ENCODE peak calls at places on chromosomes 2 and 18, in five cellular contexts. Z is fibroblast of pulmonary artery, B is WTC11, C is posterior vena cava, H is fibroblast of gingiva. O is an unnamed sample.

GRCh38 chr2:111068435-111069058 is 52.2 kb upstream of the BCL2L11 start:
- DNase-seq in B (no peak), H (no peak), Z (no peak), C (no peak), O (no peak)

GRCh38 chr2:220029013-220029412 is 401.6 kb downstream of the SLC4A3 start:
- DNase-seq in H (no peak), C (no peak), Z (no peak), B (no peak), O (no peak)

GRCh38 chr18:56139792-56140254 is 498.6 kb downstream of the TXNL1 start:
- DNase-seq in H (peak; percentile 15), Z (peak; percentile 46), B (no peak), C (no peak), O (peak; percentile 54)

GRCh38 chr2:28137221-28137620 is 246.7 kb downstream of the BABAM2 start:
- DNase-seq in H (peak; percentile 95), Z (peak; percentile 84), B (no peak), C (no peak), O (peak; percentile 96)

GRCh38 chr2:128497461-128497860 is 178.8 kb upstream of the HS6ST1 start:
- DNase-seq in C (peak; percentile 36), H (no peak), Z (no peak), B (no peak), O (no peak)

GRCh38 chr2:10301946-10302478 is 692 bp upstream of the HPCAL1 start:
- DNase-seq in H (no peak), C (no peak), B (no peak), Z (no peak), O (no peak)

GRCh38 chr2:235976956-235977355 is 191.2 kb downstream of the GBX2 start:
- DNase-seq in H (no peak), C (no peak), B (no peak), Z (no peak), O (no peak)

GRCh38 chr2:63741884-63742583 is 99.7 kb upstream of the UGP2 start:
- DNase-seq in H (no peak), B (no peak), C (no peak), Z (no peak), O (peak; percentile 72)

GRCh38 chr2:8633735-8634313 is 48.0 kb upstream of the ID2 start:
- DNase-seq in Z (peak; percentile 87), B (no peak), C (peak; percentile 62), H (no peak), O (peak; percentile 87)

GRCh38 chr2:102915128-102915527 is 153.3 kb downstream of the TMEM182 start:
- DNase-seq in C (no peak), Z (peak; percentile 52), H (peak; percentile 10), B (no peak), O (peak; percentile 3)